ENCODE peak calls at places on chromosomes 16 and 17, in ten cellular contexts. One of them, this sample, is unnamed.

GRCh38 chr16:57754354-57755060 is 18.9 kb downstream of the KATNB1 start:
- DNase-seq in prostate gland: no peak
- DNase-seq in AG09319: no peak
- DNase-seq in left ventricle myocardium inferior: peak
- DNase-seq in AG04449: no peak
- DNase-seq in K562: no peak
- DNase-seq in HFFc6: no peak
- DNase-seq in GM12865: no peak
- DNase-seq in cardiac fibroblast: no peak
- DNase-seq in neural crest cell: no peak
- DNase-seq in this sample: no peak

GRCh38 chr17:75267146-75267402 is 4.0 kb downstream of the MIF4GD start:
- DNase-seq in prostate gland: no peak
- DNase-seq in AG09319: no peak
- DNase-seq in left ventricle myocardium inferior: no peak
- DNase-seq in AG04449: no peak
- DNase-seq in K562: no peak
- DNase-seq in HFFc6: no peak
- DNase-seq in GM12865: no peak
- DNase-seq in cardiac fibroblast: no peak
- DNase-seq in neural crest cell: no peak
- DNase-seq in this sample: no peak

GRCh38 chr16:87938412-87938949 is 2.2 kb upstream of the CA5A start:
- DNase-seq in prostate gland: no peak
- DNase-seq in AG09319: no peak
- DNase-seq in left ventricle myocardium inferior: no peak
- DNase-seq in AG04449: no peak
- DNase-seq in K562: no peak
- DNase-seq in HFFc6: peak
- DNase-seq in GM12865: no peak
- DNase-seq in cardiac fibroblast: no peak
- DNase-seq in neural crest cell: no peak
- DNase-seq in this sample: no peak

GRCh38 chr17:72390675-72391501 is 270.1 kb downstream of the SOX9 start:
- DNase-seq in prostate gland: no peak
- DNase-seq in AG09319: no peak
- DNase-seq in left ventricle myocardium inferior: no peak
- DNase-seq in AG04449: no peak
- DNase-seq in K562: no peak
- DNase-seq in HFFc6: peak
- DNase-seq in GM12865: peak
- DNase-seq in cardiac fibroblast: peak
- DNase-seq in neural crest cell: no peak
- DNase-seq in this sample: no peak

GRCh38 chr16:53094013-53094630 is 39.3 kb downstream of the CHD9 start:
- DNase-seq in prostate gland: peak
- DNase-seq in AG09319: no peak
- DNase-seq in left ventricle myocardium inferior: peak
- DNase-seq in AG04449: no peak
- DNase-seq in K562: peak
- DNase-seq in HFFc6: no peak
- DNase-seq in GM12865: peak
- DNase-seq in cardiac fibroblast: no peak
- DNase-seq in neural crest cell: no peak
- DNase-seq in this sample: peak

GRCh38 chr17:33328129-33328528 is 35.0 kb upstream of the ASIC2 start:
- DNase-seq in prostate gland: no peak
- DNase-seq in AG09319: no peak
- DNase-seq in left ventricle myocardium inferior: no peak
- DNase-seq in AG04449: no peak
- DNase-seq in K562: no peak
- DNase-seq in HFFc6: no peak
- DNase-seq in GM12865: no peak
- DNase-seq in cardiac fibroblast: peak
- DNase-seq in neural crest cell: peak
- DNase-seq in this sample: no peak

GRCh38 chr17:29068828-29069227 is 25.9 kb downstream of the PIPOX start:
- DNase-seq in prostate gland: no peak
- DNase-seq in AG09319: no peak
- DNase-seq in left ventricle myocardium inferior: no peak
- DNase-seq in AG04449: no peak
- DNase-seq in K562: no peak
- DNase-seq in HFFc6: no peak
- DNase-seq in GM12865: no peak
- DNase-seq in cardiac fibroblast: no peak
- DNase-seq in neural crest cell: no peak
- DNase-seq in this sample: no peak

GRCh38 chr16:87132361-87133014 is 184.7 kb downstream of the C16orf95 start:
- DNase-seq in prostate gland: no peak
- DNase-seq in AG09319: peak
- DNase-seq in left ventricle myocardium inferior: peak
- DNase-seq in AG04449: peak
- DNase-seq in K562: no peak
- DNase-seq in HFFc6: peak
- DNase-seq in GM12865: no peak
- DNase-seq in cardiac fibroblast: peak
- DNase-seq in neural crest cell: peak
- DNase-seq in this sample: no peak

GRCh38 chr17:79951361-79952264 is 84.1 kb downstream of the TBC1D16 start:
- DNase-seq in prostate gland: peak
- DNase-seq in AG09319: peak
- DNase-seq in left ventricle myocardium inferior: peak
- DNase-seq in AG04449: peak
- DNase-seq in K562: no peak
- DNase-seq in HFFc6: peak
- DNase-seq in GM12865: no peak
- DNase-seq in cardiac fibroblast: peak
- DNase-seq in neural crest cell: peak
- DNase-seq in this sample: peak

GRCh38 chr16:20676268-20676828 is 21.1 kb downstream of the ACSM1 start:
- DNase-seq in prostate gland: peak
- DNase-seq in AG09319: no peak
- DNase-seq in left ventricle myocardium inferior: no peak
- DNase-seq in AG04449: no peak
- DNase-seq in K562: no peak
- DNase-seq in HFFc6: no peak
- DNase-seq in GM12865: no peak
- DNase-seq in cardiac fibroblast: no peak
- DNase-seq in neural crest cell: no peak
- DNase-seq in this sample: no peak

GRCh38 chr17:50934672-50935200 is 68.6 kb upstream of the TOB1 start:
- DNase-seq in prostate gland: no peak
- DNase-seq in AG09319: no peak
- DNase-seq in left ventricle myocardium inferior: no peak
- DNase-seq in AG04449: no peak
- DNase-seq in K562: peak
- DNase-seq in HFFc6: no peak
- DNase-seq in GM12865: no peak
- DNase-seq in cardiac fibroblast: no peak
- DNase-seq in neural crest cell: no peak
- DNase-seq in this sample: no peak

GRCh38 chr17:80773243-80773991 is 218.2 kb upstream of the CHMP6 start:
- DNase-seq in prostate gland: peak
- DNase-seq in AG09319: no peak
- DNase-seq in left ventricle myocardium inferior: peak
- DNase-seq in AG04449: no peak
- DNase-seq in K562: no peak
- DNase-seq in HFFc6: no peak
- DNase-seq in GM12865: no peak
- DNase-seq in cardiac fibroblast: no peak
- DNase-seq in neural crest cell: no peak
- DNase-seq in this sample: no peak

GRCh38 chr16:2212362-2213324 is 2.0 kb upstream of the BRICD5 start:
- DNase-seq in prostate gland: peak
- DNase-seq in AG09319: no peak
- DNase-seq in left ventricle myocardium inferior: peak
- DNase-seq in AG04449: no peak
- DNase-seq in K562: no peak
- DNase-seq in HFFc6: no peak
- DNase-seq in GM12865: no peak
- DNase-seq in cardiac fibroblast: no peak
- DNase-seq in neural crest cell: no peak
- DNase-seq in this sample: peak
- TF ChIP-seq CTCF in prostate gland: no peak
- TF ChIP-seq CTCF in AG09319: no peak
- TF ChIP-seq CTCF in left ventricle myocardium inferior: no peak
- TF ChIP-seq CTCF in AG04449: no peak
- TF ChIP-seq CTCF in K562: no peak
- TF ChIP-seq CTCF in HFFc6: no peak
- TF ChIP-seq CTCF in GM12865: no peak
- TF ChIP-seq CTCF in cardiac fibroblast: no peak
- TF ChIP-seq CTCF in neural crest cell: no peak
- TF ChIP-seq CTCF in this sample: no peak

GRCh38 chr17:39376434-39376833 is 25.0 kb downstream of the FBXL20 start:
- DNase-seq in prostate gland: no peak
- DNase-seq in AG09319: no peak
- DNase-seq in left ventricle myocardium inferior: no peak
- DNase-seq in AG04449: no peak
- DNase-seq in K562: no peak
- DNase-seq in HFFc6: no peak
- DNase-seq in GM12865: peak
- DNase-seq in cardiac fibroblast: no peak
- DNase-seq in neural crest cell: no peak
- DNase-seq in this sample: no peak

GRCh38 chr17:39385040-39385439 is 16.4 kb downstream of the FBXL20 start:
- DNase-seq in prostate gland: no peak
- DNase-seq in AG09319: no peak
- DNase-seq in left ventricle myocardium inferior: no peak
- DNase-seq in AG04449: no peak
- DNase-seq in K562: no peak
- DNase-seq in HFFc6: no peak
- DNase-seq in GM12865: no peak
- DNase-seq in cardiac fibroblast: no peak
- DNase-seq in neural crest cell: no peak
- DNase-seq in this sample: no peak

DNA sequence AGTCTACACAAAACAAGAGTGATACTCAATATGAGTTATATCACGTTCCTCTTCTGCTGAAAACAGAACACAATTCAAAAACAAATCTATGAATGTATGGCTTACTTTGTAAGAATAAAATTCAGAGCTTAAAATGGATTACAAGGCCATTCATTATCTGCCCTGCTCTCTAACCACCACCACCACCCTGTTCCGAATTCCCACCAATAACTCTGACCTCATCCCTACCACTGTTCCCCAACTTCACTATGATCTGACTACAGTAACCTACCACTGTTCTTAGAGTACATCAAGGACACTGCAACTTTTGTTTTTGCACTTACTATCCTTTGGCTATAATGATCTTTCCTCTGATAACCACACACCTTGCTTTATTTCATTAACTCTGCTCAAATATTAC is 21.3 kb downstream of the FBXL20 start:
- DNase-seq in prostate gland: no peak
- DNase-seq in AG09319: no peak
- DNase-seq in left ventricle myocardium inferior: no peak
- DNase-seq in AG04449: no peak
- DNase-seq in K562: no peak
- DNase-seq in HFFc6: no peak
- DNase-seq in GM12865: no peak
- DNase-seq in cardiac fibroblast: no peak
- DNase-seq in neural crest cell: no peak
- DNase-seq in this sample: no peak
- TF ChIP-seq CTCF in prostate gland: no peak
- TF ChIP-seq CTCF in AG09319: no peak
- TF ChIP-seq CTCF in left ventricle myocardium inferior: no peak
- TF ChIP-seq CTCF in AG04449: no peak
- TF ChIP-seq CTCF in K562: no peak
- TF ChIP-seq CTCF in HFFc6: no peak
- TF ChIP-seq CTCF in GM12865: no peak
- TF ChIP-seq CTCF in cardiac fibroblast: no peak
- TF ChIP-seq CTCF in neural crest cell: no peak
- TF ChIP-seq CTCF in this sample: no peak

GRCh38 chr17:34484193-34484733 is 95.1 kb upstream of the TMEM132E start:
- DNase-seq in prostate gland: no peak
- DNase-seq in AG09319: no peak
- DNase-seq in left ventricle myocardium inferior: no peak
- DNase-seq in AG04449: no peak
- DNase-seq in K562: no peak
- DNase-seq in HFFc6: no peak
- DNase-seq in GM12865: no peak
- DNase-seq in cardiac fibroblast: no peak
- DNase-seq in neural crest cell: no peak
- DNase-seq in this sample: no peak
- TF ChIP-seq CTCF in prostate gland: no peak
- TF ChIP-seq CTCF in AG09319: no peak
- TF ChIP-seq CTCF in left ventricle myocardium inferior: no peak
- TF ChIP-seq CTCF in AG04449: no peak
- TF ChIP-seq CTCF in K562: no peak
- TF ChIP-seq CTCF in HFFc6: no peak
- TF ChIP-seq CTCF in GM12865: no peak
- TF ChIP-seq CTCF in cardiac fibroblast: no peak
- TF ChIP-seq CTCF in neural crest cell: no peak
- TF ChIP-seq CTCF in this sample: no peak

DNA sequence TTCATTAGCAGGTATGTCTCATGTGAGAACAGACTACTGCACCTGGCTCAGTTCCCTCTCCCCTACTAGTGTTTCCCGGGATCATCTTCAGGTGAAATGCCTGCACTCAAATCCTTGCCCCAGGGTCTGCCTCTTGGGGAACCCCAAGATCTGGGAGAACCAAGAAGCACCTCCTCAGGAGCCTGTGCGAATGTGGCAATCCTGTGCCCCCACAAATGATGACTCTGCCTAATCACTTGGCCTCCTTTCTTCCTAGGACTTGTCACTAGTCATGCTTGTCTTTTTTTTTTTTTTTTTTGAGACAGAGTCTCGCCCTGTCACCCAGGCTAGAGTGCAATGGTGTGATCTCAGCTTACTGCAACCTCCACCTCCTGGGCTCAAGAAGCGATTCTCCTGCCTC is 21.7 kb downstream of the ADAD2 start:
- DNase-seq in prostate gland: no peak
- DNase-seq in AG09319: no peak
- DNase-seq in left ventricle myocardium inferior: no peak
- DNase-seq in AG04449: no peak
- DNase-seq in K562: no peak
- DNase-seq in HFFc6: no peak
- DNase-seq in GM12865: no peak
- DNase-seq in cardiac fibroblast: no peak
- DNase-seq in neural crest cell: no peak
- DNase-seq in this sample: no peak
- TF ChIP-seq CTCF in prostate gland: no peak
- TF ChIP-seq CTCF in AG09319: no peak
- TF ChIP-seq CTCF in left ventricle myocardium inferior: no peak
- TF ChIP-seq CTCF in AG04449: no peak
- TF ChIP-seq CTCF in K562: no peak
- TF ChIP-seq CTCF in HFFc6: no peak
- TF ChIP-seq CTCF in GM12865: no peak
- TF ChIP-seq CTCF in cardiac fibroblast: no peak
- TF ChIP-seq CTCF in neural crest cell: no peak
- TF ChIP-seq CTCF in this sample: no peak

GRCh38 chr16:15055141-15056053 is 477 bp downstream of the NTAN1 start:
- DNase-seq in prostate gland: no peak
- DNase-seq in AG09319: no peak
- DNase-seq in left ventricle myocardium inferior: no peak
- DNase-seq in AG04449: no peak
- DNase-seq in K562: peak
- DNase-seq in HFFc6: no peak
- DNase-seq in GM12865: peak
- DNase-seq in cardiac fibroblast: peak
- DNase-seq in neural crest cell: peak
- DNase-seq in this sample: no peak
- TF ChIP-seq CTCF in prostate gland: no peak
- TF ChIP-seq CTCF in AG09319: peak
- TF ChIP-seq CTCF in left ventricle myocardium inferior: no peak
- TF ChIP-seq CTCF in AG04449: peak
- TF ChIP-seq CTCF in K562: no peak
- TF ChIP-seq CTCF in HFFc6: peak
- TF ChIP-seq CTCF in GM12865: peak
- TF ChIP-seq CTCF in cardiac fibroblast: no peak
- TF ChIP-seq CTCF in neural crest cell: peak
- TF ChIP-seq CTCF in this sample: no peak

This sample was measured in breast epithelium.